ENCODE peak calls at places on chromosomes 3 and 15, in nine cellular contexts. J is SK-N-SH; O is AG04449; Z is smooth muscle cell of the brain vasculature; F is stimulated activated CD8-positive, alpha-beta memory T cell treated with anti-CD3 and anti-CD28 coated beads, Interleukin-4, amount 100 ng/mL, for 24 hours; Y is NCI-H1417 treated with DMSO at 0.1 percent for 48 hours; X is NT2/D1; H is kidney epithelial cell; C is tibial artery. M is an unnamed sample.
A peak's percentile ranks its signal among the peaks of the same experiment; 100 is the strongest.

GRCh38 chr3:117912352-117912751 is 1122.3 kb downstream of the IGSF11 start:
- DNase-seq in O (no peak), H (no peak), X (no peak), F (no peak), Y (no peak), C (no peak), J (no peak), Z (no peak), M (no peak)

GRCh38 chr15:77723756-77724155 is 91.0 kb upstream of the LINGO1 start:
- DNase-seq in H (no peak), J (no peak), Z (no peak), Y (no peak), C (no peak), F (no peak), X (no peak), O (no peak), M (no peak)

GRCh38 chr15:80778964-80779657 is at the start of gene CEMIP:
- DNase-seq in Z (peak; percentile 57), H (no peak), Y (peak; percentile 48), F (peak; percentile 36), O (peak; percentile 24), J (peak; percentile 94), X (peak; percentile 65), C (peak; percentile 77), M (peak; percentile 84)

GRCh38 chr15:99703603-99704443 is 29.4 kb downstream of the LYSMD4 start:
- DNase-seq in H (peak; percentile 61), F (no peak), X (no peak), C (no peak), Y (no peak), J (no peak), Z (peak; percentile 66), O (no peak), M (no peak)

GRCh38 chr15:63901912-63902670 is 68.3 kb upstream of the HERC1 start:
- DNase-seq in O (no peak), C (no peak), Z (no peak), F (no peak), J (no peak), H (no peak), X (no peak), Y (no peak), M (no peak)

GRCh38 chr3:149815318-149815717 is 2.3 kb downstream of the RNF13 start:
- DNase-seq in F (no peak), O (no peak), H (no peak), Y (no peak), J (no peak), X (no peak), Z (no peak), C (no peak), M (no peak)

GRCh38 chr15:28271697-28272250 is 50.2 kb downstream of the HERC2 start:
- DNase-seq in H (peak; percentile 5), Y (no peak), F (no peak), J (no peak), X (no peak), Z (no peak), C (no peak), O (no peak), M (no peak)

GRCh38 chr3:188533172-188533571 is 379.2 kb downstream of the LPP start:
- DNase-seq in Z (no peak), J (no peak), X (no peak), Y (no peak), H (no peak), O (no peak), C (no peak), F (no peak), M (no peak)

GRCh38 chr15:65084500-65085206 is 8.1 kb downstream of the KBTBD13 start:
- DNase-seq in F (no peak), O (no peak), J (no peak), X (no peak), H (no peak), C (peak; percentile 58), Y (no peak), Z (no peak), M (no peak)

GRCh38 chr3:126528800-126529541 is 5.0 kb downstream of the CHST13 start:
- DNase-seq in Z (no peak), O (no peak), Y (no peak), X (no peak), C (no peak), J (peak; percentile 78), F (no peak), H (peak; percentile 48), M (no peak)

GRCh38 chr3:186953011-186953487 is 22.7 kb downstream of the ST6GAL1 start:
- DNase-seq in Y (no peak), Z (no peak), X (no peak), F (no peak), C (no peak), J (no peak), O (no peak), H (no peak), M (no peak)

GRCh38 chr3:149867563-149867962 is 54.5 kb downstream of the RNF13 start:
- DNase-seq in X (no peak), J (no peak), C (no peak), O (no peak), H (no peak), Y (no peak), F (no peak), Z (no peak), M (no peak)

GRCh38 chr15:99155961-99156443 is 51.1 kb downstream of the SYNM start:
- DNase-seq in F (no peak), H (no peak), O (no peak), Y (no peak), J (no peak), C (no peak), Z (no peak), X (no peak), M (no peak)

GRCh38 chr3:117105650-117106049 is 396.1 kb downstream of the TUSC7 start:
- DNase-seq in H (no peak), Z (peak; percentile 12), F (no peak), Y (no peak), J (peak; percentile 48), C (no peak), X (no peak), O (peak; percentile 84), M (no peak)

GRCh38 chr3:25338158-25338725 is 89.8 kb upstream of the RARB start:
- DNase-seq in X (no peak), O (no peak), C (no peak), Y (no peak), F (no peak), H (no peak), J (peak; percentile 46), Z (no peak), M (no peak)

GRCh38 chr3:12476238-12476897 is 7.9 kb upstream of the TSEN2 start:
- DNase-seq in Y (no peak), C (no peak), O (no peak), H (no peak), Z (peak; percentile 24), J (no peak), F (no peak), X (no peak), M (no peak)

GRCh38 chr3:155356594-155357370 is 63.3 kb upstream of the STRIT1 start:
- DNase-seq in Z (no peak), C (no peak), X (no peak), F (no peak), O (no peak), J (no peak), Y (no peak), H (no peak), M (no peak)

GRCh38 chr15:77696006-77696631 is 63.4 kb upstream of the LINGO1 start:
- DNase-seq in C (no peak), O (no peak), J (peak; percentile 65), Z (no peak), Y (no peak), H (no peak), F (no peak), X (no peak), M (no peak)

GRCh38 chr3:105938101-105938500 is 69.3 kb upstream of the CBLB start:
- DNase-seq in C (no peak), H (no peak), Y (no peak), X (no peak), Z (no peak), O (no peak), F (no peak), J (peak; percentile 9), M (peak; percentile 15)

GRCh38 chr3:152377184-152377570 is 108.4 kb downstream of the MBNL1 start:
- DNase-seq in X (no peak), O (no peak), Z (no peak), C (no peak), Y (no peak), F (no peak), H (no peak), J (no peak), M (no peak)

GRCh38 chr3:14652-15051 is 181.9 kb upstream of the CHL1 start:
- DNase-seq in Z (no peak), X (no peak), J (no peak), C (no peak), H (no peak), O (no peak), Y (no peak), F (no peak), M (no peak)

GRCh38 chr3:172516318-172517214 is 6.7 kb downstream of the TNFSF10 start:
- DNase-seq in F (no peak), J (no peak), Y (no peak), C (peak; percentile 74), X (no peak), Z (no peak), H (no peak), O (no peak), M (no peak)

M was measured in BE2C.